ENCODE peak calls at places on chromosomes 16 and 17, in four cellular contexts. W is HCT116, B is K562, Y is HepG2. L is an unnamed sample.

GRCh38 chr16:55233464-55233863 is 90.5 kb upstream of the IRX6 start:
- DNase-seq in B (no peak), W (no peak), Y (no peak), L (no peak)

GRCh38 chr17:38898291-38898679 is 27.1 kb upstream of the LASP1NB start:
- DNase-seq in Y (no peak), W (no peak), B (no peak), L (no peak)

GRCh38 chr17:58368860-58369213 is 16.8 kb upstream of the SUPT4H1 start:
- DNase-seq in Y (no peak), B (no peak), W (no peak), L (no peak)

GRCh38 chr17:29180788-29181160 is 576 bp upstream of the MYO18A start:
- DNase-seq in W (no peak), Y (no peak), B (no peak), L (no peak)

GRCh38 chr17:39667262-39668140 is 752 bp upstream of the PNMT start:
- DNase-seq in Y (no peak), W (no peak), B (peak), L (peak)

GRCh38 chr17:63999680-64000531 is 1.8 kb downstream of the PRR29 start:
- DNase-seq in B (no peak), W (no peak), Y (no peak), L (peak)

GRCh38 chr17:40852378-40852777 is 14.6 kb downstream of the KRT12 start:
- DNase-seq in W (no peak), B (peak), Y (no peak), L (no peak)

GRCh38 chr16:4879049-4879448 is 31.8 kb downstream of the UBN1 start:
- DNase-seq in Y (no peak), B (no peak), W (no peak), L (no peak)

GRCh38 chr17:38569701-38570512 is 35.8 kb downstream of the SRCIN1 start:
- DNase-seq in Y (no peak), W (no peak), B (no peak), L (peak)

GRCh38 chr16:79821911-79822310 is 221.4 kb upstream of the MAF start:
- DNase-seq in W (no peak), B (no peak), Y (no peak), L (no peak)

GRCh38 chr17:30236807-30237206 is 1.3 kb upstream of the SLC6A4 start:
- DNase-seq in B (no peak), Y (peak), W (peak), L (peak)

GRCh38 chr16:49592507-49593422 is 219.2 kb downstream of the C16orf78 start:
- DNase-seq in B (peak), Y (peak), W (peak), L (peak)

GRCh38 chr16:30075503-30076275 is at the start of gene PPP4C:
- DNase-seq in B (peak), Y (peak), W (peak), L (peak)

GRCh38 chr16:22694887-22695382 is 119.0 kb upstream of the HS3ST2 start:
- DNase-seq in Y (no peak), B (no peak), W (no peak), L (no peak)

GRCh38 chr16:66273644-66274334 is 92.7 kb upstream of the CDH5 start:
- DNase-seq in W (no peak), B (no peak), Y (no peak), L (no peak)

GRCh38 chr16:68257251-68257905 is 6.9 kb upstream of the SLC7A6 start:
- DNase-seq in B (no peak), W (no peak), Y (no peak), L (no peak)

GRCh38 chr17:82611140-82612058 is 36.8 kb downstream of the WDR45B start:
- DNase-seq in B (peak), W (no peak), Y (no peak), L (peak)

GRCh38 chr17:73256220-73256619 is 5.5 kb downstream of the CPSF4L start:
- DNase-seq in Y (no peak), W (no peak), B (no peak), L (no peak)

GRCh38 chr17:39139137-39139516 is 12.3 kb downstream of the PLXDC1 start:
- DNase-seq in W (no peak), B (no peak), Y (no peak), L (no peak)

GRCh38 chr16:67179421-67180080 is 4.2 kb downstream of the MATCAP1 start:
- DNase-seq in W (no peak), Y (no peak), B (peak), L (no peak)

GRCh38 chr17:31935512-31935911 is 1.3 kb upstream of the SUZ12 start:
- DNase-seq in W (no peak), B (no peak), Y (no peak), L (no peak)

GRCh38 chr16:1494129-1494640 is 1.0 kb downstream of the TELO2 start:
- DNase-seq in Y (peak), W (no peak), B (peak), L (peak)
- TF ChIP-seq ELF1 in Y (peak), W (no peak), B (no peak), L (no peak)

GRCh38 chr17:44267165-44267455 is 825 bp downstream of the SLC4A1 start:
- DNase-seq in B (no peak), W (no peak), Y (no peak), L (no peak)
- TF ChIP-seq ELF1 in B (no peak), W (no peak), Y (no peak), L (no peak)

DNA sequence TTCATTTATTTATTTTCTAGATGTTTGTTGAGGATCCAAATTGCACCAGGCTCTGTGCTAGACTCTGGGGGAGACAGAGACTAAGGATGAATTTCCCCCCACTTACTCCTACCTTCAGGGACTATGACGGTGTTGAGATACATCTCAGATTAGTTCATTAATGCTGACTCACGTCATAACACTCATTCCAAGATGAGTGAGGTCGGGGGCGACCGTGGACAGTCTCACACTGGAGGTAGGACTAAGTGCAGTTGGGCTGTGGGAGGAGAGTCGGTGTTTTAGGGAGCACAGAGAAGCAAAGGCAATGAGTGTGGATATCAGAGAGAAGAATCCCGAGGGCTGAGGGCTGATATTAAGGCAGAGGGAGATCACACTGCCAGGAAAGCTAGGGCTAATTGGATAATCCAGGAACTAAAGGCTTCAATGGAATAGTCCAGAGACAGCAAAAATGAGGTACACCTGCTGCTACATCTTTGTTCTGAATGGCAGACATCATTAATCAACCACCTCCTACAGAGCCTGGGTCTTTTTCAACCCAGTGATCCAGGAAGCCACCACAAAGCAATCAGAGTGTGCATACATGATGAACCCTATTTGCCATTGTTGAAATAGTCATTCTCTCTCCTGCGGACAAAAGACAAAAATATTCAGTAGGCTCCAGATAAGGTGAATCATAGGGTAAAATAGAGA is 38.6 kb upstream of the CACNG4 start:
- DNase-seq in W (no peak), Y (no peak), B (no peak), L (no peak)
- TF ChIP-seq ELF1 in W (no peak), Y (no peak), B (no peak), L (no peak)

GRCh38 chr16:69338557-69339288 is 641 bp downstream of the COG8 start:
- DNase-seq in W (no peak), Y (no peak), B (peak), L (no peak)

GRCh38 chr16:69344171-69344570 is 4.6 kb downstream of the NIP7 start:
- DNase-seq in W (no peak), B (no peak), Y (no peak), L (no peak)

GRCh38 chr16:69334696-69335095 is 4.3 kb upstream of the PDF start:
- DNase-seq in Y (no peak), W (no peak), B (no peak), L (no peak)

GRCh38 chr16:69339289-69340094 is at the start of the genes COG8 and NIP7:
- DNase-seq in Y (peak), W (peak), B (peak), L (peak)

GRCh38 chr16:69340095-69340644 is 598 bp downstream of the NIP7 start:
- DNase-seq in Y (no peak), W (no peak), B (peak), L (no peak)
- TF ChIP-seq ELF1 in Y (no peak), W (no peak), B (no peak), L (no peak)

DNA sequence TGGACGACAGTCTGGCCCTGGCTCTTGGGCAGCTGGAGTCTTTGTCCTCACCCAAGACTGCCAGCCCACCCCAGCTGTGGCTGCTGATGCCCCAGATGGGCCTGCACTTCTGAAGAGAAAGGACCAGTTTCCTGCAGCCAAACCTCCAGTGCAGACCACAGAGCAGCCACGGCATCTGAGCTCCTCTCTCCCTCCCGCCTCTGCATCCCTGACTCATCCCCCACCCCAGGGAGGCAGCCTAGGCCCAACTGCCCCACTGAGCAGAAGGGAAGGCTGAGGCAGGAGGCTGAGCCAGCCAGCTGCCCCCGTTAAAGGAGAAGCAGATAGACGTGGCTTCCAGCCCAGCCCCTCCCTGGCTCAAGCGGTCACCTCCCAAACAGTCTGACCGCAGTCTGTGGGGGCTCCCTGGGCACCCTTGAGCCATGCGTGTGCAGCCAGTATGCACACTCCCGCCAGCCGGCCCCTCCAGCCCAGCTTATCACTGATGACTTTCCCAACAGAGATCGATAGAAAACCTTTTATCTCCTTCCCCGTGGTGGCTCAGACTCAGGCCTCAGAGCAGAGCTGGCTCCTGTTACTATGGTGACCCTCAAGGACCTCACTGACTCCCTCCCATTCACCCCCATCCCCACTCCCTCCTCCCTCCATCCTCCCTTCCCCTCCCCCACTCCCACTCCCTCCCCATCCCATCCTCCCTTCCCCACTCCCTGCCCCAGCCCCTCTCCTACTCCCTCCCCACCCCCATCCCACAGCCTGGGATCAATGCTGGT is 12.0 kb upstream of the RAI1 start:
- DNase-seq in W (no peak), Y (no peak), B (no peak), L (peak)
- TF ChIP-seq ELF1 in W (no peak), Y (no peak), B (no peak), L (no peak)

GRCh38 chr17:45668316-45668715 is 115.8 kb upstream of the CRHR1 start:
- DNase-seq in W (no peak), Y (no peak), B (no peak), L (no peak)
- TF ChIP-seq ELF1 in W (no peak), Y (no peak), B (no peak), L (no peak)

DNA sequence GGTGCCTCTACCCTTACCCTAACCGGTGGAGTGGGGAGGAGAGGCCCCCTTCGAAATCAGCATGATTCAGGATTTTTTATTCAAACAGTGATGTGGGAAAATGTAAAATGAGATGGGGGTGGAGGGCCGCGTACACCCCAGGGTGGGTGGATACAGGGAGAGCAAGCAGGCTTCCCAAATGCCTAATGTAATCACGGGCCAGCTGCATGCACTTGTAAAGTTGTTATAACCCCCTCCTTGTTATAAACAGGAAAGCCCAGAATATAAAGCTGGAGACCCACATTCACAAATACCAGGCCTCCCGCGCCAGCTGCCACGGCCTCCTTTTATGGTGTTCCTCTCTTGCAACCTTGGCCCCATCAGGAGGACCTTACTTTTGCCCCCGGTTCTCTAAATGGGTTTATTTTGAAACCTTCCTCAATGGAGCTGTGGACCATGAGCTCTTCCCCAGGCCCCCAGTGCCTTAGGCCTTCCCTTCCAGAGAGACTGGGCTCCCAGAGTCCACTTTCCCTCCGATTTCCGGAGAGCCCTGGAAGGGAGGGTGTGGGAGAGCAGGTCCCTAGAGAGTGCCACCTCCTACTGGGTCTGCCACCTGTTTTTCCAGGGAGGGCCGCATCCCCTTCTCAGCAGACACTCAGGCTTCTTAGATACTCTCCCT is 906 bp upstream of the FOXL1 start:
- DNase-seq in B (no peak), Y (no peak), W (no peak), L (no peak)
- TF ChIP-seq ELF1 in B (no peak), Y (no peak), W (no peak), L (no peak)

L was measured in SK-N-SH.